ENCODE peak calls at places on chromosomes 5 and 9, in six cellular contexts. U is GM12892, X is upper lobe of left lung, F is GM12891, M is sigmoid colon, R is HepG2. Y is an unnamed sample.

GRCh38 chr5:82911902-82912301 is 165.3 kb downstream of the TMEM167A start:
- DNase-seq in U (no peak), X (no peak), F (no peak), M (no peak), R (no peak), Y (no peak)

GRCh38 chr9:27151693-27152397 is 42.8 kb downstream of the TEK start:
- DNase-seq in U (no peak), X (no peak), F (no peak), M (no peak), R (no peak), Y (no peak)

GRCh38 chr9:30688801-30689200 is 1695.6 kb upstream of the ACO1 start:
- DNase-seq in U (no peak), X (no peak), F (no peak), M (no peak), R (no peak), Y (no peak)

GRCh38 chr5:91430949-91431348 is 47.8 kb upstream of the ARRDC3 start:
- DNase-seq in U (no peak), X (no peak), F (no peak), M (no peak), R (no peak), Y (no peak)

GRCh38 chr5:931570-932145 is 39.0 kb downstream of the TRIP13 start:
- DNase-seq in U (no peak), X (no peak), F (no peak), M (no peak), R (no peak), Y (peak; percentile 45)

GRCh38 chr5:132138260-132138659 is 64.7 kb downstream of the CSF2 start:
- DNase-seq in U (no peak), X (no peak), F (no peak), M (no peak), R (no peak), Y (no peak)

GRCh38 chr5:8807636-8808035 is 738.2 kb downstream of the SEMA5A start:
- DNase-seq in U (no peak), X (no peak), F (no peak), M (no peak), R (no peak), Y (no peak)

GRCh38 chr9:124231095-124231743 is 26.5 kb upstream of the NEK6 start:
- DNase-seq in U (no peak), X (no peak), F (no peak), M (no peak), R (no peak), Y (no peak)

GRCh38 chr9:82247318-82247717 is 258.7 kb downstream of the SPATA31D1 start:
- DNase-seq in U (no peak), X (peak; percentile 57), F (no peak), M (no peak), R (no peak), Y (no peak)

GRCh38 chr9:115204827-115205506 is 87.0 kb upstream of the TNC start:
- DNase-seq in U (no peak), X (no peak), F (no peak), M (no peak), R (no peak), Y (no peak)

GRCh38 chr9:115202181-115202580 is 84.2 kb upstream of the TNC start:
- DNase-seq in U (no peak), X (no peak), F (no peak), M (no peak), R (no peak), Y (no peak)

GRCh38 chr9:115200711-115201505 is 83.0 kb upstream of the TNC start:
- DNase-seq in U (no peak), X (no peak), F (no peak), M (peak; percentile 80), R (no peak), Y (no peak)

GRCh38 chr9:115207003-115207837 is 89.3 kb upstream of the TNC start:
- DNase-seq in U (no peak), X (no peak), F (no peak), M (no peak), R (no peak), Y (no peak)

DNA sequence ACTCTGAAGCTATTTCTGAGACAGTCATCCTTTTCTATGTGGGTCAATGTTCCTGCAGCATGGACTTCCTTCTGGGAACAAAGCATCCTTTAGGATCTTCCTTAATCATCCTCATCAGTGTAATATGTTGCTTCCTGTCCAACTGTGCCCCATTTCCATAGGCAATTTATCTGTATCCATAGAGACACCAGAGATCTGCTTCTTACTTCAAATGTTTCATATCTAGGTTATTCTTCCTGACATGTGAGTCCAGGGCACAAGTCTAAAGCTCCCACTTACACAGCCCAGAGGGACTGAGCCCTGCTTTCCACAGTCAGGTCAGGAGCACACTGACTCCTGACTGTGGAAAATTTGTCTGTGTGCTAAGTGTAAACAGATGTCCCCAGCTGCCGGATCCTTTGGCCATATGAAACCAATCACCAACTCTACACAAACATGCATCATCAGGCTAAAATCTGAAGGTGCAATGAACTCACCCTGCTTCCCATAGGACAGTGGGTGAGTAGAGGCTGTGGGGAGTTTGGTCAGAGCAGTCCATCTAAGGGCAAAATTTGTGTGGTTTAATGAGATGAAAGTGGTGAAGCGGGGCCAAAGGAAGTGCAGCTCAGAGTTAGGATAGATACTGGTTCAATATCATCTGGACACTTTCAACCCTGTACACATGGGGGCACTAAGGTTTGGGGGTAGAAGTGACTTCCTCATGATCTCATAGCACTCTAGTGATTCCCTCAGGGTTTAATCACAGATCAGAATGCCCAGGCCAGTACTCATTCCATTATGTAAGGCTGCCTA is 85.2 kb upstream of the TNC start:
- DNase-seq in U (no peak), X (no peak), F (no peak), M (peak; percentile 88), R (no peak), Y (no peak)
- TF ChIP-seq POLR2AphosphoS5 in U (no peak), X (peak; percentile 43), F (no peak), M (peak; percentile 78), R (no peak), Y (no peak)

GRCh38 chr9:121598167-121599000 is 53.0 kb upstream of the DAB2IP start:
- DNase-seq in U (no peak), X (peak; percentile 88), F (no peak), M (peak; percentile 95), R (no peak), Y (peak; percentile 90)
- TF ChIP-seq POLR2AphosphoS5 in U (no peak), X (peak; percentile 49), F (no peak), M (peak; percentile 67), R (no peak), Y (no peak)

DNA sequence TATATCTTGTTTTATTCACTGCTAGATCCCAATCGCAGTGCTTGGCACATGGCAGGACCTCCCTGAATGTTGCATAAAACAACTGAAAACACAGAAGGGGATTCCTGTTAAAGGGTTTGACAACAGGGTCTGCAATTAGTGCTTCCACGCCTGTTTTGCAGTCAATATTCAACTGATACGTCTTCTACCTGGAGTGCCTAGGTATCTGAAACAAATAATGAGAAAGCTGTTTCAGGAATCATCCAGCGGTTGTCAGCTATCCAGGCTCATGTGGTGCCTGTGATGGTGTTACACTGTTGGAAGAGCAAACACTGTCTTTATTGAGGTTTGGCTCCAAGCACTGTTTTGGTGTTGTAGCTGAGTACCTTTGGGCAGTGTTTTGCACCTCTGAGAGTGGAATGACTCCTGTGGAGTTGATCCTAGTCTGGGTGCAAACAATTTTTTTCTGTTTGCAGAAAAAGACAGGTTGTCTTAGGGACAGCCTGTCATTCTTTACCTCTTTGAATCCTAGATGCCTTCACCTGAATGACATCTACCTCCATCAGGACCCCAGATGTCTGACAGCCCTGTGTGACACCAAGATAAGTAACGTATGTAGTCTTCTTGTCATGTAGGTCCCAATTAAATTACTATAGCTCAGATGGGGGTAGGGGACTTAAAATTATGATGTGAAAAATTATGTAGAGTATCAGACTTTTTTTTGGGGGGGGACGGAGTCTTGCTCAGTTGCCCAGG is 14.8 kb upstream of the MATR3 start:
- DNase-seq in U (no peak), X (no peak), F (no peak), M (no peak), R (no peak), Y (no peak)
- TF ChIP-seq POLR2AphosphoS5 in U (peak; percentile 45), X (no peak), F (no peak), M (no peak), R (no peak), Y (no peak)

GRCh38 chr5:78779262-78779661 is 130.7 kb upstream of the LHFPL2 start:
- DNase-seq in U (no peak), X (no peak), F (no peak), M (no peak), R (no peak), Y (no peak)

GRCh38 chr5:78777901-78778300 is 129.3 kb upstream of the LHFPL2 start:
- DNase-seq in U (no peak), X (no peak), F (no peak), M (no peak), R (no peak), Y (no peak)

GRCh38 chr5:78778538-78778937 is 130.0 kb upstream of the LHFPL2 start:
- DNase-seq in U (no peak), X (no peak), F (no peak), M (no peak), R (no peak), Y (no peak)

GRCh38 chr5:78781611-78782356 is 133.2 kb upstream of the LHFPL2 start:
- DNase-seq in U (no peak), X (no peak), F (no peak), M (no peak), R (no peak), Y (no peak)

DNA sequence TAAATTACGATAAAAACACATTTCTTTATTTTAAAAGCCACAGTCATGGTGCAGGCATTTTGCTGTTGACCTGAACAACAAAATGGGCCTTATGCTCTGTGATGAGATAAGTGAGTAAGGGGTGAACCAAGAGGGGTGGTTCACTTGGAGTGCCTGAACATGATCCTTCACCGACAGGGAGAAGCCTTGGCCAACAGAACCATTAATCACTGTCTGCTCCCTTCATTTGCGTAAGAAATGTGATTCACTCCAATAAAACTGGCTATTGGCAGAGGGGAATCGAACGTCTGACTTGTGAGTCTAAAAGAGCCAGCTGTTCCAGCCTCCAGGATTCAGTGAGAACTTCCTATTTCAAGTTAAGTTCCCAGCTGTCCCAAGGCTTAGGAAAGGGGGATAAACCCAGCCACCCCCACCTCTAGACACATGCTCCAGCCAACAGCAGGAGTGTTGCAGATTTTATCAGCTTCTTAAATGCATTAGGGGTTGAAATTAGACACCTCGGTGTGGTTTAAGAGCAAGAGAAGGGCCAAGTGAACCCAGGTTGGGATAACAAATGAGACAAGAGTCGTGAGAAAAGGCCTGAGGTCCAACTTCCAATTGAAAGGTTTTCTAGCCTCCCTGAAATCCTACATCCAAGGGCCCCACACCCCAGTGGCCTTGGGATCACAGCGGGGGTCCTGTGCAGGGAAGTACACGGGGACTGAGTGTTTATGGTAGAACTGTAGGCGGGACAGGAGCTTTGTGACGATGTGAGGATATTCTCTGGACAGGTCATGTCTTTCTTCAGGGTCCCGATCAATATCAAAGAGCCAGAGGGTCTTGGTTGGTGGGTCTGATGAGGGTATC is 131.4 kb upstream of the LHFPL2 start:
- DNase-seq in U (no peak), X (no peak), F (no peak), M (no peak), R (no peak), Y (no peak)
- TF ChIP-seq POLR2AphosphoS5 in U (no peak), X (no peak), F (no peak), M (no peak), R (no peak), Y (no peak)

DNA sequence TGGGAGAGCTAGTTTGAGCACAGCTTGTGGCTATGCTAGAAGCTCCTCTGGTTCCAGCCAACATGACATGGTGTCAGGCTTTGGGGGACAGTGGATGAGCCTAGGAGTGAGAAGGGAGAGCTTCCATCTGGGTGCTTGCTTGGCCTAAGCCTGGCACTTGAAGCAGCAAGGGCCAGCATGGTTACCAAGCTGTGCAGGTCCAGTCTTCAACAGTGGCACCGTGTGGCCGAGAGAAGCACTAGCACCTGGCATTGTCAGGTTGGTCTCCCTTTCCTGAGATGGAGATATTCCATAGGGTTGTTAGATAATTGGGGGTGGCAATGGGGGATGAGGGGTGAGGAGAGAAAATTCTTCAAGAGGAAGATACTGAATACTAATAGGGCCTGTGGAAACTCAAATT is 261.9 kb downstream of the PBX3 start:
- DNase-seq in U (no peak), X (no peak), F (no peak), M (no peak), R (no peak), Y (no peak)
- TF ChIP-seq POLR2AphosphoS5 in U (no peak), X (no peak), F (no peak), M (no peak), R (no peak), Y (no peak)

GRCh38 chr9:96363175-96363967 is 20.1 kb downstream of the SLC35D2 start:
- DNase-seq in U (no peak), X (no peak), F (no peak), M (no peak), R (no peak), Y (no peak)
- TF ChIP-seq POLR2AphosphoS5 in U (no peak), X (no peak), F (no peak), M (no peak), R (no peak), Y (no peak)

Y was measured in suprapubic skin.